ENCODE peak calls at places on chromosomes 6 and 20, in eight cellular contexts. O is NCI-H524; G is stimulated activated CD4-positive, alpha-beta T cell treated with anti-CD3 and anti-CD28 coated beads, Interleukin-4, amount 100 ng/mL, for 1 hour; I is stimulated activated naive CD4-positive, alpha-beta T cell; D is activated T-cell treated with anti-CD3 and anti-CD28 coated beads for 48 hours; E is NT2/D1; F is stromal cell of bone marrow; K is T1000. C is an unnamed sample.

GRCh38 chr6:41021832-41022231 is 17.2 kb downstream of the UNC5CL start:
- DNase-seq in D (no peak), O (peak), E (no peak), I (no peak), K (peak), F (peak), G (no peak), C (peak)

GRCh38 chr20:59340186-59340885 is 39.9 kb downstream of the EDN3 start:
- DNase-seq in K (no peak), I (no peak), O (no peak), D (no peak), G (no peak), E (no peak), F (no peak), C (no peak)

GRCh38 chr6:160337991-160338390 is 10.2 kb upstream of the SLC22A3 start:
- DNase-seq in I (no peak), E (no peak), K (no peak), G (no peak), O (no peak), D (no peak), F (no peak), C (no peak)

GRCh38 chr20:63454729-63455567 is 17.5 kb downstream of the KCNQ2 start:
- DNase-seq in K (no peak), O (peak), G (no peak), I (no peak), E (peak), D (no peak), F (no peak), C (no peak)

GRCh38 chr6:109204511-109204910 is 109.2 kb downstream of the CEP57L1 start:
- DNase-seq in F (no peak), G (no peak), I (no peak), D (no peak), K (no peak), E (no peak), O (no peak), C (no peak)

GRCh38 chr6:123203928-123204327 is 207.9 kb downstream of the CLVS2 start:
- DNase-seq in I (no peak), K (no peak), E (peak), F (no peak), O (no peak), D (no peak), G (no peak), C (no peak)

GRCh38 chr6:105045546-105045945 is 88.6 kb downstream of the LIN28B start:
- DNase-seq in O (no peak), F (no peak), E (no peak), D (no peak), I (no peak), G (no peak), K (no peak), C (no peak)

GRCh38 chr6:5851261-5851757 is 155.4 kb downstream of the NRN1 start:
- DNase-seq in E (peak), I (peak), G (peak), K (no peak), O (peak), F (peak), D (peak), C (peak)

GRCh38 chr6:30164714-30165113 is 1.4 kb downstream of the TRIM15 start:
- DNase-seq in D (no peak), E (no peak), I (no peak), F (no peak), G (no peak), K (no peak), O (no peak), C (no peak)

GRCh38 chr6:148887181-148887580 is 140.4 kb downstream of the UST start:
- DNase-seq in O (no peak), K (no peak), G (no peak), E (no peak), F (no peak), D (no peak), I (no peak), C (no peak)

GRCh38 chr20:51164732-51165530 is 142.0 kb upstream of the KCNG1 start:
- DNase-seq in D (no peak), E (no peak), K (no peak), O (no peak), G (no peak), I (no peak), F (no peak), C (no peak)

GRCh38 chr6:43634702-43635303 is 837 bp upstream of the MAD2L1BP start:
- DNase-seq in G (no peak), E (no peak), F (no peak), O (peak), I (no peak), K (no peak), D (no peak), C (no peak)

GRCh38 chr20:31877684-31878083 is 7.2 kb downstream of the TTLL9 start:
- DNase-seq in I (no peak), O (no peak), G (no peak), D (no peak), E (no peak), K (no peak), F (no peak), C (no peak)

C was measured in astrocyte of the cerebellum.